ENCODE peak calls at places on chromosomes 4 and X, in eight cellular contexts. P, C, Z, E, K, T, Y and D are unnamed samples.

GRCh38 chrX:1507511-1508463 is 29.2 kb downstream of the P2RY8 start:
- DNase-seq in P (peak), C (no peak), Z (peak), E (no peak), K (peak), T (no peak), Y (no peak), D (no peak)

GRCh38 chrX:19670321-19670750 is 155.0 kb upstream of the MAP3K15 start:
- DNase-seq in P (no peak), C (no peak), Z (no peak), E (no peak), K (no peak), T (no peak), Y (peak), D (no peak)

GRCh38 chr4:54225671-54226398 is 3.3 kb upstream of the PDGFRA start:
- DNase-seq in P (no peak), C (no peak), Z (peak), E (no peak), K (no peak), T (no peak), Y (peak), D (peak)

GRCh38 chr4:26235500-26235899 is 85.3 kb upstream of the RBPJ start:
- DNase-seq in P (peak), C (no peak), Z (no peak), E (peak), K (no peak), T (peak), Y (peak), D (no peak)

GRCh38 chr4:62709618-62710252 is 1509.6 kb downstream of the ADGRL3 start:
- DNase-seq in P (no peak), C (no peak), Z (no peak), E (no peak), K (no peak), T (no peak), Y (peak), D (no peak)

GRCh38 chr4:186770446-186771175 is 47.0 kb upstream of the FAT1 start:
- DNase-seq in P (peak), C (no peak), Z (no peak), E (no peak), K (no peak), T (no peak), Y (peak), D (no peak)

GRCh38 chrX:95427389-95427788 is 1257.3 kb upstream of the DIAPH2 start:
- DNase-seq in P (no peak), C (no peak), Z (no peak), E (no peak), K (no peak), T (no peak), Y (peak), D (no peak)

GRCh38 chr4:157300678-157301077 is 80.2 kb downstream of the GRIA2 start:
- DNase-seq in P (no peak), C (no peak), Z (no peak), E (no peak), K (no peak), T (no peak), Y (no peak), D (no peak)

GRCh38 chr4:77172336-77172735 is 15.3 kb downstream of the CCNG2 start:
- DNase-seq in P (peak), C (no peak), Z (no peak), E (no peak), K (no peak), T (no peak), Y (peak), D (no peak)

GRCh38 chr4:118348886-118349285 is 3.9 kb downstream of the PRSS12 start:
- DNase-seq in P (no peak), C (no peak), Z (no peak), E (no peak), K (no peak), T (no peak), Y (no peak), D (no peak)